ENCODE peak calls at places on chromosomes 6 and 20, in five cellular contexts. R is GM23248, T is tibial artery, X is right cardiac atrium, C is BE2C. W is an unnamed sample. For H3K4me1, the result is how much of the 10 kb centered on the place peaks cover.

GRCh38 chr6:41531591-41532582 is 14.3 kb upstream of the FOXP4 start:
- DNase-seq in T (no peak), X (no peak), C (peak), R (peak), W (no peak)

GRCh38 chr20:53247460-53248103 is 275.4 kb downstream of the TSHZ2 start:
- DNase-seq in C (no peak), X (no peak), T (no peak), R (no peak), W (no peak)

GRCh38 chr6:160167547-160168391 is 46.2 kb downstream of the SLC22A1 start:
- DNase-seq in C (no peak), T (no peak), X (no peak), R (no peak), W (no peak)

GRCh38 chr6:158143700-158144099 is 24.4 kb downstream of the SERAC1 start:
- DNase-seq in X (no peak), T (no peak), C (no peak), R (peak), W (no peak)

GRCh38 chr20:62980970-62981369 is 25.8 kb downstream of the BHLHE23 start:
- DNase-seq in C (peak), T (no peak), X (no peak), R (peak), W (no peak)

GRCh38 chr20:24840121-24840713 is 108.9 kb upstream of the CST7 start:
- DNase-seq in R (peak), T (no peak), C (no peak), X (no peak), W (no peak)

GRCh38 chr6:151096255-151096612 is 143.5 kb upstream of the AKAP12 start:
- DNase-seq in C (no peak), X (no peak), R (no peak), T (no peak), W (no peak)

GRCh38 chr20:9597547-9597946 is 83.2 kb downstream of the LAMP5 start:
- DNase-seq in X (no peak), R (no peak), T (no peak), C (no peak), W (no peak)

GRCh38 chr6:80543598-80544181 is 437.2 kb downstream of the BCKDHB start:
- DNase-seq in T (no peak), C (no peak), R (peak), X (no peak), W (no peak)

GRCh38 chr6:17202526-17202925 is 78.6 kb upstream of the RBM24 start:
- DNase-seq in C (no peak), R (no peak), T (no peak), X (no peak), W (no peak)

GRCh38 chr20:51220293-51220706 is 197.4 kb upstream of the KCNG1 start:
- DNase-seq in T (no peak), C (peak), X (peak), R (peak), W (peak)

GRCh38 chr20:19661717-19662637 is 96.1 kb upstream of the RIN2 start:
- DNase-seq in C (peak), R (peak), X (peak), T (peak), W (peak)

GRCh38 chr20:36017034-36017951 is 48.9 kb downstream of the CNBD2 start:
- DNase-seq in R (peak), X (no peak), C (no peak), T (no peak), W (no peak)

GRCh38 chr20:59010321-59010994 is 3.4 kb upstream of the CTSZ start:
- DNase-seq in C (no peak), R (no peak), T (no peak), X (no peak), W (peak)

GRCh38 chr6:154197176-154197850 is 158.3 kb downstream of the OPRM1 start:
- DNase-seq in X (no peak), R (peak), C (no peak), T (no peak), W (no peak)

GRCh38 chr6:107624050-107624449 is 134.1 kb downstream of the SOBP start:
- DNase-seq in X (no peak), R (no peak), T (no peak), C (no peak), W (no peak)

GRCh38 chr6:107625264-107625663 is 135.3 kb downstream of the SOBP start:
- DNase-seq in T (no peak), R (no peak), X (no peak), C (peak), W (peak)

GRCh38 chr6:107622269-107622668 is 132.4 kb downstream of the SOBP start:
- DNase-seq in X (no peak), C (no peak), R (no peak), T (no peak), W (no peak)

GRCh38 chr6:107626645-107627044 is 136.7 kb downstream of the SOBP start:
- DNase-seq in R (no peak), T (no peak), X (no peak), C (no peak), W (no peak)

DNA sequence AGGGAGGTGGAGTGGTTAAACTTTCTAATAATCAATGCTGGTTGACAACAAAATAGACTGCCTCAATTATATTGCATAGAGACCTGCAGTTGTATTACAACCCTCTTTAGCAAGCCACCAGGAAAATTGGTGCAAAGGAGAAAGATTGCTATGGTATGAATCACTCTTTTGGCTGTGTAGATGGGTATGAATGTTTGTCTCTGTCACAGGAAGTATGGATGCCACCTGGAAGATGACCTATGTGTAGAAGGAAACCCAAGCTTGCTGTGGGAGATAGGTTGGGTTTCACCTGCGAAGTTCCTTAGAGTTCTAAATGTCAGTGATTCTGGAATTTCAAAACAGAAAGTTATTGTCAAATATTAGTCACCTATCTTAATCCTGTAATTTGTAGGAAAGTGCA is 134.6 kb downstream of the SOBP start:
- DNase-seq in X (no peak), C (no peak), R (peak), T (no peak), W (no peak)
- H3K4me1 ChIP-seq in X (under half), C (half or more), R (under half), T (under half), W (half or more)

DNA sequence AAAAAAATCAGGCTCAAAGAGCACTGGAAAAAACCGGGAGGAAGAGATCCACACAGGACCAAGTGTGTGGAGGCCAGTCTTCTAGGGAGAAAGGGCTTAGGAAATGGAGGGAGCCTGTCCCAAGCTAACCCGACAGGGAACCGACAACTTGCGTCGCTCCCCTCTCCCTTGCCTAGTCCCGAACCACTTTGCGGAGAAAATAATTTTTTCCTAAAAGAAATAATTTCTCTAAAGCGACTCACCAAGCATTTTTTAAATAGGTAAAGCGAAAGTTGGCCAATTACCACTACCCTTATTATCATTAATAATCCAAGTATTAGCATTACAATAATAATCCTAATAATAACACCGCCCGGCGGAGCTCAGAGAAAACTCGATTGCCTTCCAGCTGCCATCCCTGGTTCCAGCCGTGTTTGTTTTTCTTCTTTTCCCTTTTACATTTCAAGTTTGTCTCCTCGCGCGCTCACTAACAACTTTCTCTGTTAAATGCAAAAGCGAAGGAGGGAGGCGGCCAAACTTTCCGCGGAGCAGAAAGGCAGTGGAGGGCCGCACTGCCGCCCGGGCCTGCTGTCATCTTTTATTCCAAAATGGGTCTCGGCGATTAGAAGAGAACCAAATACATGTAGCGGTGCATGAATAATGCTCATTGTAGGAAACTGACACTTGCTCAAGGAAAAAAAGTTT is 4.9 kb downstream of the NR2E1 start:
- DNase-seq in X (no peak), C (no peak), R (no peak), T (no peak), W (no peak)
- H3K4me1 ChIP-seq in X (under half), C (under half), R (under half), T (under half), W (under half)

GRCh38 chr6:156881687-156882629 is 104.8 kb downstream of the ARID1B start:
- DNase-seq in X (no peak), C (no peak), T (no peak), R (no peak), W (no peak)

GRCh38 chr6:156883497-156884252 is 106.5 kb downstream of the ARID1B start:
- DNase-seq in R (peak), T (no peak), C (no peak), X (no peak), W (no peak)

GRCh38 chr6:156878688-156879087 is 101.5 kb downstream of the ARID1B start:
- DNase-seq in R (no peak), X (no peak), C (no peak), T (no peak), W (no peak)

GRCh38 chr6:156879235-156879995 is 102.2 kb downstream of the ARID1B start:
- DNase-seq in C (no peak), R (no peak), X (no peak), T (no peak), W (no peak)

DNA sequence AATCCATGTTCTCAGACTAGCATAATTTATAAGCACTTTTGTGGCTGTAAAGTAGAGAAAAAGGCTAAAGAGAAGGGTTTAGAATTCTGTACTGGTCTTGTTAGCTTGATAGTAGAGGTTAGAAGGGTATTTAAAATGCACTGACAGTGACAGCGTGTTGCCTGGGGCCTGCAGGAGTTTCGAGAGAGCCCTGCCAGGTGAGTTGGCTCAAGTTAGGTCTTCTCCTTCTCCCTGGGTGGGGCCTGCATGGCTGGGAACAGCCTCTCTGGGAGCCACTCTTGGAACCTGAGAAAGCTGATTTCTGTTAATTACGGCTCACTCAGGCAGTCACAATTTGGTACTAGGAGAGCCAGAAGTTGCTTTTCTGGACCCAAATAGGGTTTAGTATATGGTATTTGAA is 103.7 kb downstream of the ARID1B start:
- DNase-seq in X (no peak), T (no peak), C (no peak), R (no peak), W (no peak)
- H3K4me1 ChIP-seq in X (under half), T (half or more), C (under half), R (under half), W (half or more)

GRCh38 chr6:20208687-20209378 is 3.4 kb downstream of the MBOAT1 start:
- DNase-seq in C (no peak), X (no peak), T (no peak), R (no peak), W (no peak)
- H3K4me1 ChIP-seq in C (under half), X (under half), T (under half), R (under half), W (under half)

GRCh38 chr20:1489328-1489727 is 1.9 kb downstream of the SIRPB2 start:
- DNase-seq in T (no peak), C (no peak), X (no peak), R (no peak), W (no peak)

GRCh38 chr20:1489764-1490436 is 1.3 kb downstream of the SIRPB2 start:
- DNase-seq in R (peak), T (no peak), X (no peak), C (no peak), W (no peak)

GRCh38 chr20:1490643-1491042 is 577 bp downstream of the SIRPB2 start:
- DNase-seq in X (no peak), T (no peak), C (no peak), R (no peak), W (no peak)

GRCh38 chr20:1491891-1492642 is 847 bp upstream of the SIRPB2 start:
- DNase-seq in X (no peak), C (no peak), R (no peak), T (no peak), W (no peak)

DNA sequence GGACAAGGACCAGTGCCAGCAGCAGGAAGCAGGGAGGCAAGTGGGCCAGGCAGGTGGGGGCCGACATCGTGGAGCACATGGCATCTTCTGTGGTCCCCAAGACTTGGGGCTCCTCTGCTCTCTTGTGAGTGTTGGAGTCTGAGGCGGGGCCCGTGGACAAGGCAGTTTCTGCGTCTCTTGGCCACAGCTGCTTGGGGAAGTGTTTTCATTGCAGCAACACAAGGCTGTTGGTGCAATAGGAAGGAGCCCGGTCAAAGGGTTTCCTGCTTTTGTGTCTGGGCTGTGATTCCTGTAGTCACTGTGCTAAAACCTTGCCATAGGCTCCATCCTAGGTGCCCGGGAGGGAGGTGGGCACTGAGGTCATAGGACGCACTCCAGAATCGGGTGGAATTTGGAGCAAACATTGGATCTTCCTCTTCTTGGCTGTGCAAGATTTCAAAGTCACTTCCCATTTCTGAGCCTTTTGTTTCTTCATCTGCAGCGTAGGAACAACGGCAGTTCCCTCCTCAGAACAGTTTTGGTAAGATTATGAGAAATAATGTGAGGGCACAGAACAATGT is at the start of gene SIRPB2:
- DNase-seq in T (peak), X (peak), R (no peak), C (no peak), W (no peak)
- H3K4me1 ChIP-seq in T (under half), X (under half), R (under half), C (under half), W (under half)

W was measured in psoas muscle.